ENCODE peak calls at places on chromosomes 7 and 10, in five cellular contexts. U is left ventricle myocardium inferior, R is mammary epithelial cell, A is A549, T is IMR-90. L is an unnamed sample.

GRCh38 chr7:54960517-54960916 is 58.3 kb upstream of the EGFR start:
- DNase-seq in U (no peak), A (no peak), T (peak; percentile 61), R (peak; percentile 79), L (no peak)

GRCh38 chr10:132117636-132118190 is 52.0 kb downstream of the JAKMIP3 start:
- DNase-seq in T (no peak), R (no peak), U (peak; percentile 4), A (no peak), L (peak; percentile 20)

GRCh38 chr7:11239311-11239710 is 265.6 kb downstream of the PHF14 start:
- DNase-seq in T (no peak), R (no peak), A (no peak), U (no peak), L (no peak)

GRCh38 chr7:15853832-15854470 is 167.5 kb upstream of the MEOX2 start:
- DNase-seq in U (no peak), T (peak; percentile 34), R (no peak), A (no peak), L (no peak)

GRCh38 chr10:49080965-49081364 is 34.4 kb downstream of the VSTM4 start:
- DNase-seq in R (no peak), U (no peak), A (no peak), T (no peak), L (no peak)

GRCh38 chr7:128323489-128324362 is 20.0 kb downstream of the RBM28 start:
- DNase-seq in R (no peak), A (no peak), T (peak; percentile 62), U (no peak), L (peak; percentile 43)

GRCh38 chr7:122577449-122578003 is 121.4 kb downstream of the RNF133 start:
- DNase-seq in T (no peak), U (no peak), A (no peak), R (no peak), L (no peak)

GRCh38 chr7:20351901-20352300 is 21.2 kb downstream of the ITGB8 start:
- DNase-seq in U (no peak), T (peak; percentile 53), R (peak; percentile 72), A (no peak), L (no peak)

GRCh38 chr10:129775681-129776080 is 188.4 kb downstream of the EBF3 start:
- DNase-seq in R (no peak), A (no peak), U (no peak), T (no peak), L (no peak)

GRCh38 chr10:650691-651615 is 38.5 kb downstream of the DIP2C start:
- DNase-seq in R (no peak), U (no peak), T (peak; percentile 78), A (no peak), L (no peak)

GRCh38 chr7:82410461-82410860 is 33.1 kb downstream of the CACNA2D1 start:
- DNase-seq in T (no peak), R (peak; percentile 53), A (no peak), U (peak; percentile 42), L (no peak)

GRCh38 chr10:60410970-60411369 is 21.3 kb upstream of the ANK3 start:
- DNase-seq in A (no peak), U (no peak), T (peak; percentile 36), R (no peak), L (no peak)

GRCh38 chr7:102279537-102280400 is 6.9 kb upstream of the SH2B2 start:
- DNase-seq in U (peak; percentile 29), R (peak; percentile 15), A (peak; percentile 60), T (peak; percentile 55), L (peak; percentile 81)

GRCh38 chr7:35185908-35186731 is 67.8 kb downstream of the TBX20 start:
- DNase-seq in R (peak; percentile 10), U (peak; percentile 58), A (no peak), T (peak; percentile 8), L (peak; percentile 83)

GRCh38 chr10:45370202-45370955 is 3.6 kb upstream of the ALOX5 start:
- DNase-seq in R (no peak), T (no peak), U (no peak), A (no peak), L (no peak)

GRCh38 chr7:47471831-47472230 is 110.1 kb downstream of the TNS3 start:
- DNase-seq in U (no peak), A (no peak), T (no peak), R (no peak), L (no peak)
- H3K27ac ChIP-seq in U (peak overlapping the region; percentile 19), A (peak overlapping the region; percentile 51), T (no peak overlapping the region), R (no peak overlapping the region), L (no peak overlapping the region)

GRCh38 chr7:1755783-1756626 is 85.9 kb downstream of the ELFN1 start:
- DNase-seq in U (no peak), A (no peak), R (no peak), T (no peak), L (no peak)

GRCh38 chr7:1757601-1758000 is 87.5 kb downstream of the ELFN1 start:
- DNase-seq in T (no peak), U (no peak), A (no peak), R (no peak), L (no peak)

GRCh38 chr7:1761097-1761496 is 91.0 kb downstream of the ELFN1 start:
- DNase-seq in U (no peak), R (no peak), A (no peak), T (no peak), L (no peak)

GRCh38 chr7:1758859-1759521 is 88.9 kb downstream of the ELFN1 start:
- DNase-seq in U (peak; percentile 69), R (no peak), A (no peak), T (no peak), L (peak; percentile 52)

GRCh38 chr7:1758417-1758858 is 88.4 kb downstream of the ELFN1 start:
- DNase-seq in R (peak; percentile 11), T (peak; percentile 25), U (peak; percentile 52), A (peak; percentile 40), L (peak; percentile 63)
- TF ChIP-seq CTCF in R (peak; percentile 43), T (peak; percentile 38), U (peak; percentile 62), A (peak; percentile 44), L (peak; percentile 53)

DNA sequence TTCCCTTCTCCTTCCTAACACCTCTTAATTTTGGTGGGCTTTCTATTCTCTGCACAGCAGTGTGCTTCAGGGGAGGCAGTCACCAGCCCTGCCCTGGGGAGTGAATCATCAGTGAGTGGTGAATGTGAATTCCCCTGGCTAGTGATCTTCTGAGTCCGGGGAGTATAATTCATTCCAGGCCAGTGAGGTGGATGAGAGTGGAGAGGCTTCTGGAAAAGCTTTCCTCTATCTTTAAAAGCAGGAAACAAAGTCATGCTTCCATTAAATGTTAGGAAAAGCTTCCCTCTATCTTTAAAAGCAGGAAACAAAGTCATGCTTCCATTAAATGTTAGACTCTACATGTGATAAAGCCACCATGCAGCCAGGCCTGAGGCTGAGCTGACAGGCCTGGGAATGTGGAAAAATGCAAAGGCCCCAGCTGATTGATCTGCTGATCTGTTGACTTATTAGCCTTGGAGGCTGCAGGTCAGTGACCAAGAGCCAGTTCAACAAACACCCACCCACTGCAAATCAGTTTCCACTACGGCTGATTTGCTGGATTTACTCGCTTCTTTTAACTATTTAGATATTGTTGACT is 25.4 kb upstream of the ITGB1 start:
- DNase-seq in T (peak; percentile 97), U (no peak), A (peak; percentile 72), R (peak; percentile 95), L (no peak)
- H3K4me3 ChIP-seq in T (no peak overlapping the region), U (no peak overlapping the region), A (peak overlapping the region; percentile 44), R (no peak overlapping the region), L (no peak overlapping the region)

DNA sequence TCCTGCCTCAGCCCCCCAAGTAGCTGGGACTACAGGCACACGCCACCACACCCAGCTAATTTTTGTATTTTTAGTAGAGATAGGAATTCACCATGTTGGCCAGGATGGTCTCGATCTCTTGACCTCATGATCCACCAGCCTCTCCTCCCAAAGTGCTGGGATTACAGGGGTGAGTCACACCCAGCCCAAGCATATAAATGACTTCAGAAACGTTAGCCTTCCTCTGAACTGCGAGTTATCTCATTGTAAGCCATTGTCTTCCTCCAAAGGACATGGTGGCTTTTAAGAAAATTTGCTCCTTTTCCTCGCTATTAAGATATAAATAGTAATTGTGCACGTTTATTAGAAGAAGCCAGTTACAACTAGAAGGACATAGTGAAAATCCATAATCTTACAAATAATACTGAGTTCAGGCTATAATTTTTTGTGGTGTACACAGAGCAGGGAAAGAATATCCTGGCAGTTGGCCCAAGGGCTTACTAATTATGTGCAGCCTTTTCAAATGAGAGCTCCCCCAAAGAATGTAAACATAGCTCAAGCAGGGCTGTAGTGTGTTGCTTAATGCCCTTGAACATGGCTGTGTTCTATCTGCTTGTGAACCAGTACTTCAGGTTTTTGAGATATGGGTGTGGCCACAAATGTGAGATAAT is 495.8 kb downstream of the PARD3 start:
- DNase-seq in U (no peak), A (no peak), R (peak; percentile 88), T (peak; percentile 97), L (no peak)
- H3K27ac ChIP-seq in U (no peak overlapping the region), A (peak overlapping the region; percentile 16), R (peak overlapping the region; percentile 17), T (peak overlapping the region; percentile 80), L (no peak overlapping the region)

GRCh38 chr10:113705344-113705878 is 25.7 kb downstream of the CASP7 start:
- DNase-seq in A (no peak), U (no peak), T (no peak), R (no peak), L (no peak)

GRCh38 chr10:113709221-113709838 is 29.6 kb downstream of the CASP7 start:
- DNase-seq in U (no peak), R (no peak), A (no peak), T (peak; percentile 85), L (no peak)

GRCh38 chr10:113708640-113709039 is 28.9 kb downstream of the CASP7 start:
- DNase-seq in A (no peak), U (no peak), R (no peak), T (no peak), L (no peak)

GRCh38 chr10:113706623-113707022 is 26.9 kb downstream of the CASP7 start:
- DNase-seq in T (no peak), R (no peak), U (no peak), A (no peak), L (no peak)

DNA sequence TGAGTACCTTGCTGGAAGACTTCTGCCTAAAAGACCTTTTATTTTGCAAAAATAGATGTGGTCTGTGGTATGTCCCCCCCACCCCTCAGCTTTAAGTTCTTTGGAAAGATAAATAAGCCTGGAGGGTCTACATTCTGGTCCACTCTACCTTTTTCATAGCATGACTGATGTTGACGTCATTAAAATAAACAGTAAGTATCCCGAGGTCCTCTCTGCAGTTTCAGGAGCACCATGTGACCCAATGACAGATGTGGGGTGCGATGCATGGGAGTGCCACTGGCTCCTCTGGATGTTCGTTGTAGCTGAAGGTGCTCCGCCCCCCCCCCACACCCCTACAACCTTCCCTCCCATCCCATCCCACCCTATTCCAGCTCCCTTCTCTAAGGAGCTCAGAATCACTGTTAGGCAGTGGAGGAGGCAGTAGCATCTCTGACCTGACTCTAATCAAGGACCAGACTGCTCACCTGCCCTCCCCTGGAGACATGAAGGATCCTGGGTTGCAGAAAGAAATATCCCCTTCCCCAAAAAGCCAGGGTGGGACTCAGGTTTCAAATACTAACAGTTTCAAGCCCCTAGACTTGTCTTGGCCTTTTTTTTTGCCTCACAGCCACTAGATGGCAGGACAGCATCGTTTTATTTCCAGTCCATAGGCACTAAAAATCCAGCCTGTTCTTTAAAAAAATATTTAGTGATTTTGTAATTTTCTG is 25.1 kb downstream of the CASP7 start:
- DNase-seq in T (peak; percentile 60), R (peak; percentile 4), U (no peak), A (peak; percentile 20), L (no peak)
- TF ChIP-seq CTCF in T (peak; percentile 69), R (peak; percentile 67), U (peak; percentile 68), A (peak; percentile 87), L (peak; percentile 70)